ENCODE peak calls at places on chromosomes 7 and 10, in five cellular contexts. D, E, Q, S and K are unnamed samples.

GRCh38 chr10:76139431-76139830 is 708.0 kb downstream of the LRMDA start:
- DNase-seq in D (no peak), E (no peak), Q (no peak), S (no peak), K (no peak)

GRCh38 chr7:93877742-93878141 is 12.8 kb downstream of the TFPI2 start:
- DNase-seq in E (no peak), S (no peak), D (no peak), Q (no peak), K (no peak)

GRCh38 chr7:99122762-99123161 is 21.1 kb downstream of the SMURF1 start:
- DNase-seq in D (no peak), Q (no peak), E (no peak), S (no peak), K (no peak)

GRCh38 chr10:26468291-26468690 is 30.1 kb downstream of the APBB1IP start:
- DNase-seq in Q (no peak), S (peak), D (no peak), E (no peak), K (no peak)

GRCh38 chr7:101185258-101185839 is 5.3 kb upstream of the NAT16 start:
- DNase-seq in D (no peak), S (peak), Q (no peak), E (no peak), K (no peak)

GRCh38 chr10:100446130-100446761 is 16.6 kb upstream of the WNT8B start:
- DNase-seq in Q (no peak), E (no peak), S (no peak), D (no peak), K (no peak)

GRCh38 chr10:116634126-116634975 is 13.6 kb downstream of the PNLIPRP2 start:
- DNase-seq in Q (no peak), D (no peak), E (no peak), S (no peak), K (no peak)

GRCh38 chr10:93219347-93219746 is 145.7 kb downstream of the CYP26A1 start:
- DNase-seq in E (no peak), D (no peak), Q (no peak), S (no peak), K (no peak)

GRCh38 chr7:20140278-20141058 is 76.7 kb downstream of the MACC1 start:
- DNase-seq in S (no peak), E (no peak), Q (no peak), D (no peak), K (no peak)

GRCh38 chr7:7765422-7765821 is 47.0 kb upstream of the RPA3 start:
- DNase-seq in E (no peak), Q (no peak), D (no peak), S (no peak), K (no peak)

GRCh38 chr10:71145352-71145945 is 66.9 kb upstream of the UNC5B start:
- DNase-seq in Q (no peak), E (no peak), D (no peak), S (no peak), K (no peak)

GRCh38 chr7:82221152-82221674 is 222.4 kb downstream of the CACNA2D1 start:
- DNase-seq in Q (no peak), D (no peak), S (no peak), E (no peak), K (no peak)

GRCh38 chr7:130695840-130696239 is 9.5 kb upstream of the TSGA13 start:
- DNase-seq in Q (no peak), D (no peak), S (peak), E (no peak), K (no peak)

GRCh38 chr10:18658301-18658991 is 785 bp upstream of the ARL5B start:
- DNase-seq in E (peak), Q (no peak), S (peak), D (no peak), K (no peak)

GRCh38 chr7:130906575-130906974 is 172.6 kb upstream of the KLF14 start:
- DNase-seq in E (no peak), D (no peak), Q (no peak), S (no peak), K (no peak)

DNA sequence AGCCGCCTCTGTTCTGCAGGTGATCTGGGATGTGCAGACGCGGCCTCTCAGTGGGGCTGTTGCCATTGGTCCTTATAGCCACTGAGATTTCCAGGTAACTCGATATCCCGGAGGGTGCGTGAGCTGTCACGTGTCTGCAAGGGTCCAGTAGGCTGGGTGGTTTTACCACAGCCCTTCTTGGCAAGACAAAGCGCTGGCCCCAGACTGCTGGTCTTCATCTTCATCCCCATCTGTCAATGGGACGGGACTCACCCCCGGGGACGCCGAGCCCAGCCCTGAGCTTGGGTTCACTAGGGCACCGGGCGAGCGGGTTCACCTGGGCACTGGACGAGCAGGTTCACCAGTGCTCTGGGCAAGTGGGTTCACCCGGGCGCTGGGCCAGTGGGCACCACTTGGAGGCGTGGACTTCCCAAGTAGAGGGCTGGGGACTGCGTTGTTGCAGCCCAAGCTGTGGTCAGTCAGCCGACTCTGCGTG is 51.3 kb upstream of the DPYSL4 start:
- DNase-seq in Q (no peak), S (no peak), D (no peak), E (no peak), K (peak)
- TF ChIP-seq CTCF in Q (no peak), S (no peak), D (no peak), E (no peak), K (no peak)

DNA sequence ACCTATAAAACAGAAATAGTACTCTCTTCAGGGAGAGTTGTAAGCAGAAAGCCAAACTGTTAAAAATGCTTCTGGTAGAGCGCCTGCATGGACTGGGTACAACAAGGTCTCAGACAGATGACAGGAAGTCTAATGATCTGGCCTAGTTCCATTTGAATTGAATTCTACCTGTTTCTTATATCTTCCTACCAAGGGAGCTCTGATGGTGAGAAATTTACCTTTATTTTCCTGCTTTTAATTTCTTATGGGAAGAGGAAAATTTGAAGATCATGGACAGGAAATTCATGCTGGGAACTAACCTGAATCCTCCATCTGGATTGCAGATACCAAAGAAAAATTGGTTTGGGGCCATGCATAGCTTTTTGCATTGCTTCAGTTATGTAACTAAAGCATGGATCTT is 63.3 kb downstream of the BMPER start:
- DNase-seq in S (no peak), Q (no peak), D (no peak), E (no peak), K (no peak)
- TF ChIP-seq CTCF in S (no peak), Q (no peak), D (no peak), E (no peak), K (no peak)

DNA sequence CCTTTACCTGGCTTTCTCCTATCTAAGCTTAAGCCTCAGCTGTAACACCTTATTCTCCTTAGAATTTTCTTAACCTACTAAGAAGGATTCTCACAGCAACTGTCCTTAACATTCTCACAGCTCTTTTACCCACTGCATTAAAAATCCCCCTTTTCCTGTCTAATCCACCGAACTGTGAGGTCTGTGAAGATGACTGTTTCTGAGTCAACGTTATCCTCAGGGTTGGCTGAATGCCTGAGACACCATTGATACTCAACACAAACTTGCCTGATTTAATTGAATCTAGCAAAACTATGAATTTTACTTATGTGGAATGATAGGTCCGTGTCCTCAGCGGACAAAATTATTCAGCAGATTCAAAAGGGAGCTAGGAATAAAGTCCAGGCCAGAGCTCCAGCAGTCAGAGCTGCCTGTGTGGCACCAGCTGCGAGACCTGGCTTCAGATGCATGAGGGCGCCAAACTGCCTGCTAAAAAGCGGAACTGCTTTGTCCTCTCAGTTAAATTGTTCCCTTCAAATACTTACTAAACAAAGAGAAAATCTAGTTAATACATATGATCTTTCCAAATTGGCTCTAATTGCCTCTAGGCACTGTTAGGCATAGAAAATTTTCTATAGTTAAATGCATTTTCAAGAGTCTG is 33.4 kb upstream of the VWDE start:
- DNase-seq in D (no peak), S (no peak), Q (no peak), E (peak), K (no peak)
- TF ChIP-seq CTCF in D (peak), S (peak), Q (no peak), E (no peak), K (no peak)

DNA sequence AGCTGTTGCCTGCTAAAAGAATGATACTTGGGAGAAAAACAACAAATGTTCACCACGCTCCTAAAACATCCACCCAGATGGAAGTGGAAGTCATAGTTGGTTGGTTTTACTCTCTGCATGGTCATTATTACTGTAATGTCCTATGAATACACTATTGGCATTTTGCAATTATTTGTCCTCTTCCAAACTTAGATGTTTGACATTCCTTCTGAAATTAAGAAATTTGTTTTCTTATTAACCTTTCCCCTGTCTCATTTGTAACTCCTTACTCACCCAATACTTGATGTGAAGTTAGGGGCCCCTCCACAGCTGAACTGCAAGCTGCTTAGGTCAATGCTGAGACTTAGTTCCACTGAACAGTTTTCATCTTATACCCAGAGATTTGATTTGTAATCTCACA is 383.3 kb downstream of the INHBA start:
- DNase-seq in E (no peak), S (no peak), D (no peak), Q (no peak), K (no peak)
- TF ChIP-seq CTCF in E (no peak), S (no peak), D (no peak), Q (no peak), K (no peak)

GRCh38 chr7:103076767-103077166 is 1.8 kb downstream of the ARMC10 start:
- DNase-seq in D (no peak), S (no peak), E (no peak), Q (no peak), K (no peak)

GRCh38 chr7:103075337-103075918 is 488 bp downstream of the ARMC10 start:
- DNase-seq in S (peak), E (peak), Q (peak), D (peak), K (peak)

GRCh38 chr7:103077318-103077717 is 2.4 kb downstream of the ARMC10 start:
- DNase-seq in D (no peak), Q (no peak), S (no peak), E (no peak), K (no peak)

GRCh38 chr7:103073989-103074518 is 542 bp downstream of the FBXL13 start:
- DNase-seq in D (no peak), S (no peak), E (peak), Q (no peak), K (no peak)

GRCh38 chr7:103074519-103075336 is at the start of the genes ARMC10 and FBXL13:
- DNase-seq in Q (peak), S (peak), E (peak), D (peak), K (peak)
- TF ChIP-seq CTCF in Q (no peak), S (peak), E (peak), D (peak), K (peak)

GRCh38 chr7:45622058-45622457 is 47.9 kb downstream of the ADCY1 start:
- DNase-seq in D (no peak), Q (no peak), E (no peak), S (no peak), K (no peak)
- TF ChIP-seq CTCF in D (no peak), Q (no peak), E (no peak), S (no peak), K (no peak)

GRCh38 chr10:90148121-90148855 is 446.9 kb downstream of the KIF20B start:
- DNase-seq in S (peak), D (no peak), Q (no peak), E (peak), K (no peak)
- TF ChIP-seq CTCF in S (peak), D (peak), Q (no peak), E (peak), K (peak)

GRCh38 chr10:45428611-45429510 is 54.8 kb downstream of the ALOX5 start:
- DNase-seq in E (no peak), Q (no peak), D (no peak), S (no peak), K (no peak)
- TF ChIP-seq CTCF in E (no peak), Q (no peak), D (no peak), S (no peak), K (no peak)